ENCODE peak calls at places on chromosomes 4 and X, in seven cellular contexts. N is mesenchymal stem cell, W is H9, O is IMR-90, Y is H1, Q is neuronal stem cell, I is mesendoderm. D is an unnamed sample.

GRCh38 chr4:108272566-108272965 is 103.8 kb upstream of the LEF1 start:
- DNase-seq in W (no peak), O (peak; percentile 70), N (peak; percentile 87), I (no peak), Y (no peak), Q (no peak), D (no peak)

GRCh38 chrX:31487946-31488345 is 416.1 kb upstream of the FTHL17 start:
- DNase-seq in O (no peak), W (no peak), N (no peak), Q (no peak), Y (no peak), I (no peak), D (no peak)

GRCh38 chrX:40095588-40096394 is 2.0 kb downstream of the BCOR start:
- DNase-seq in N (peak; percentile 54), Q (no peak), I (peak; percentile 45), Y (no peak), O (no peak), W (peak; percentile 38), D (no peak)

GRCh38 chr4:5710962-5711478 is at the start of gene EVC:
- DNase-seq in O (peak; percentile 74), I (peak; percentile 89), N (peak; percentile 86), Y (no peak), W (peak; percentile 82), Q (peak; percentile 58), D (peak; percentile 31)

GRCh38 chrX:413322-414201 is 26.9 kb upstream of the PPP2R3B start:
- DNase-seq in O (peak; percentile 9), Y (peak; percentile 51), N (peak; percentile 17), Q (peak; percentile 48), I (peak; percentile 68), W (peak; percentile 71), D (no peak)

GRCh38 chr4:78059524-78059889 is 2.4 kb downstream of the FRAS1 start:
- DNase-seq in Y (peak; percentile 67), N (peak; percentile 79), I (peak; percentile 96), O (peak; percentile 45), W (peak; percentile 73), Q (peak; percentile 72), D (peak; percentile 86)

GRCh38 chr4:29596228-29596627 is 1123.9 kb upstream of the PCDH7 start:
- DNase-seq in I (no peak), Q (no peak), Y (no peak), N (no peak), O (no peak), W (no peak), D (no peak)

GRCh38 chr4:2281575-2282343 is 19.9 kb upstream of the MXD4 start:
- DNase-seq in Q (no peak), I (no peak), N (no peak), W (no peak), O (no peak), Y (no peak), D (no peak)

GRCh38 chrX:33725556-33726232 is 406.4 kb downstream of the FAM47A start:
- DNase-seq in W (peak; percentile 71), Q (peak; percentile 8), Y (no peak), N (peak; percentile 14), I (peak; percentile 70), O (no peak), D (no peak)

GRCh38 chrX:95145848-95146540 is 1472.0 kb downstream of the FAM133A start:
- DNase-seq in I (no peak), O (no peak), Q (no peak), Y (no peak), W (peak; percentile 23), N (no peak), D (no peak)

GRCh38 chr4:114980932-114981693 is 132.3 kb downstream of the NDST4 start:
- DNase-seq in O (no peak), Q (no peak), Y (no peak), N (no peak), I (no peak), W (no peak), D (no peak)

GRCh38 chr4:5341151-5341925 is 290.1 kb downstream of the STK32B start:
- DNase-seq in W (no peak), Q (no peak), N (no peak), Y (no peak), I (no peak), O (no peak), D (no peak)

GRCh38 chrX:132940727-132941162 is 17.7 kb downstream of the HS6ST2 start:
- DNase-seq in Q (no peak), I (no peak), Y (no peak), N (peak; percentile 3), O (no peak), W (no peak), D (no peak)

GRCh38 chrX:107600366-107600765 is 27.9 kb upstream of the PRPS1 start:
- DNase-seq in W (no peak), O (peak; percentile 31), N (no peak), Q (no peak), I (no peak), Y (no peak), D (no peak)

GRCh38 chr4:128249787-128250668 is 37.6 kb downstream of the PGRMC2 start:
- DNase-seq in I (peak; percentile 48), N (no peak), W (no peak), Y (no peak), Q (no peak), O (no peak), D (no peak)

GRCh38 chr4:159204566-159204965 is 101.7 kb downstream of the RAPGEF2 start:
- DNase-seq in Q (no peak), I (no peak), O (no peak), N (no peak), W (no peak), Y (no peak), D (no peak)

DNA sequence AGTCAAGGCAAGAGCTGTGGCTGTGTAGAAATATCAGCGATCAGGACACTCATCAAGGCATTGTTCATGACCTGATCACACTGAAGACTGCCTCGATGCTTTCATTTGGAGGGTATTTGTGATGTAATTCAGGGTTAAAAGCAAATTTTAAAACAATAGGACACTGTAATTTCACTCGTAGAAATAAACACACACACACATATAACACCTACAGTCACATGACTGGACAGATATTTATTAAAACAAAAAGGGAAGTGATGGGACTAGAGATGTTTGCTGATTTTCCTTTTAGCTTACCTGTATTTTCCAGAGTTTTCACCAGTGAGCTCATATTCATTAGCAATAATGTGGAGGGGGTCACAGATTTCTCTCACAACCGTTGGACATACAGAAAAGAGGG is 51.1 kb upstream of the KDR start:
- DNase-seq in O (no peak), Y (no peak), Q (no peak), W (no peak), N (peak; percentile 5), I (no peak), D (no peak)
- H3K27ac ChIP-seq in O (peak overlapping the region; percentile 24), Y (no peak overlapping the region), Q (no peak overlapping the region), W (no peak overlapping the region), N (no peak overlapping the region), I (peak overlapping the region; percentile 74), D (peak overlapping the region; percentile 14)

GRCh38 chrX:85573801-85574200 is 194.3 kb upstream of the POF1B start:
- DNase-seq in N (no peak), Y (no peak), W (no peak), I (no peak), O (no peak), Q (no peak), D (no peak)

GRCh38 chrX:85569691-85570090 is 190.2 kb upstream of the POF1B start:
- DNase-seq in Q (no peak), O (no peak), I (no peak), N (no peak), Y (no peak), W (no peak), D (no peak)

GRCh38 chrX:85570496-85570895 is 191.0 kb upstream of the POF1B start:
- DNase-seq in I (no peak), Q (no peak), O (no peak), N (no peak), W (no peak), Y (no peak), D (no peak)

DNA sequence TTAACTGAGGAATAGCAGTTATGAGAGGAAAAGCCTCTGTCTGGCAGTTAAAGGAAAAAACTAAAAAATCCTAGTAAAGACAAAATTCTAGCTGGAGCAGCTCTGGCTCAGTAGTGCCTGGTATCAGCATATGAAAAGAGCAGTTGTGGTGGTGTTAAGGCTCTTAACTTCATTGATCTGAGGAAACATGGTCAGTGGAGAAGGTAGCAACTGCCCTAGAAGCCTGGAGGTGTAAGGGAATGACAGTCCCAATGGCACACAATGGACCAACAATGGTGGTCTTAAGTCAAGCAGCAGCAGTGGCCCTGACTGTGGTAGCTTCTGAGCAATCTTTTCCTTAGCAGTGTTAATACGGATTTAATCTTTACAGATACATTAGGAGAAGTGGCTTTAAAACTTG is 189.6 kb upstream of the POF1B start:
- DNase-seq in I (no peak), Y (no peak), W (no peak), O (no peak), Q (no peak), N (no peak), D (no peak)
- H3K18ac ChIP-seq in I (no peak overlapping the region), Y (no peak overlapping the region), W (no peak overlapping the region), O (no peak overlapping the region), Q (no peak overlapping the region), N (no peak overlapping the region), D (no peak overlapping the region)

DNA sequence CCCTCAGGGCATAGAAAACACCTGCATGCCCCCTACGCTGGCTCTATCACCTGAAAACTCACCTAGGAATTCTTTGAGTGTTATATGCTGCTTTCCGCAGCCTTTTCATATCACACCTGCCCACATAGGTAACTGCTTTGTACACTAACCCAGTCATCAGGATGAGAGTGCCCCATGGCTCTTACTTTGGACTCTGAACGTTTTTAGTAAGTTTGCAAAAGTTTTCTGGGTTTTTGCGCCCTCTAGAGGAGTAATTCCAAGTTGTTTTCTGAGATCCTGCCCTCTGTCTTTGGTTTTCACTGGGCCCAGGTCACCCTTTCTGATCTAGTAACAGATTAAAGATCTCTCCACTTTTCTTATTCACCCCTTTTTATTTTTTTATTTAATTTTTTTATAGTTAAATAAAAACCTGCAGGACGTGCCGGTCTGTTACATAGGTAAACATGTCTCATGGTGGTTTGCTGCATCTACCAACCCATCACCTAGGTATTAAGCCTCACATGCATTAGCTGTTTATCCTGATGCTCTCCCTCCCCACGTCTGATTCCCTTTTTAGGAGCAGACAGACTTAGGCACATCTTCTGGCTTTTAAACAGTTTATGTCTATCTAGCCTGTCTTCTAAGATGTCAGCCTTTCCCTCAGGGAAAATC is 139.2 kb downstream of the NWD2 start:
- DNase-seq in O (peak; percentile 5), W (peak; percentile 36), Q (peak; percentile 53), I (peak; percentile 71), Y (no peak), N (peak; percentile 28), D (peak; percentile 54)
- H3K27ac ChIP-seq in O (no peak overlapping the region), W (no peak overlapping the region), Q (no peak overlapping the region), I (no peak overlapping the region), Y (no peak overlapping the region), N (no peak overlapping the region), D (no peak overlapping the region)

DNA sequence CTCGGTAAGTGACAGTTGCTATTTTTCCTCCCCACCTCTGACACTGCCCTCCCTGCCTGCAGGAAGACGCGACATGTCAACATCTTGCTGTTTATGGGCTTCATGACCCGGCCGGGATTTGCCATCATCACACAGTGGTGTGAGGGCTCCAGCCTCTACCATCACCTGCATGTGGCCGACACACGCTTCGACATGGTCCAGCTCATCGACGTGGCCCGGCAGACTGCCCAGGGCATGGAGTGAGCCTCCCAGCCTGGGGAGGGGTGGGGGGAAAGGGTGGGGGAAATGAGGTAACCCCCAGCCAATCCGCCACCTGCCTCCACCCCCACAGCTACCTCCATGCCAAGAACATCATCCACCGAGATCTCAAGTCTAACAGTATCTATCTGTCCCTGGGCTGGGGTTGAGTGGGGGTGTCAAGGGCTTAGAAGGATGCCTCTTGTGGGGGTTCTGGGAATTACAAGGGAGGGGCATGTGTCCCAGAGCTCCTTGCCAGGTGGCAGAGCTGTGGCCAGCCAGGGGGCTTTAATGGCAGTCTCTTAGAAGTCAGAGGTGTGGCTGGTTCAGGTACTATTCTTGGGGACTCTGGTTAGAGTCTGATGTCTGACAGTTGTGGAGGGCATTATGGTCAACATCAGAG is 7.8 kb downstream of the ARAF start:
- DNase-seq in W (peak; percentile 50), N (no peak), O (no peak), I (peak; percentile 67), Q (no peak), Y (no peak), D (no peak)
- H3K18ac ChIP-seq in W (no peak overlapping the region), N (no peak overlapping the region), O (no peak overlapping the region), I (no peak overlapping the region), Q (no peak overlapping the region), Y (no peak overlapping the region), D (no peak overlapping the region)

D was measured in trophoblast cell.